ENCODE peak calls at places on chromosomes 1 and 21, in six cellular contexts. N is GM12878, J is stomach, X is HFF-Myc, T is PC-9, D is lower leg skin. A is an unnamed sample.

GRCh38 chr1:245062906-245063305 is 91.9 kb upstream of the KIF26B start:
- DNase-seq in D (no peak), T (no peak), N (no peak), X (no peak), J (no peak), A (no peak)

GRCh38 chr1:59308839-59309238 is 11.9 kb downstream of the FGGY start:
- DNase-seq in N (no peak), X (no peak), D (no peak), J (no peak), T (no peak), A (no peak)

GRCh38 chr1:48333316-48333715 is 110.8 kb downstream of the SLC5A9 start:
- DNase-seq in X (no peak), T (no peak), D (no peak), J (no peak), N (no peak), A (no peak)

GRCh38 chr21:25334046-25334730 is 273.1 kb downstream of the MRPL39 start:
- DNase-seq in D (no peak), N (no peak), J (no peak), T (no peak), X (no peak), A (peak)

GRCh38 chr21:46168659-46169386 is 13.4 kb upstream of the FTCD start:
- DNase-seq in D (no peak), J (no peak), X (no peak), N (no peak), T (no peak), A (no peak)

GRCh38 chr1:167196185-167196584 is 24.5 kb upstream of the POU2F1 start:
- DNase-seq in J (no peak), X (no peak), N (no peak), D (no peak), T (no peak), A (no peak)

GRCh38 chr1:194155962-194156361 is 969.5 kb upstream of the B3GALT2 start:
- DNase-seq in T (no peak), D (no peak), X (no peak), N (no peak), J (no peak), A (no peak)

GRCh38 chr1:108502624-108503023 is 52.5 kb downstream of the NBPF6 start:
- DNase-seq in D (no peak), N (no peak), T (peak), J (no peak), X (no peak), A (peak)

GRCh38 chr21:42013338-42013737 is 3.2 kb upstream of the ZBTB21 start:
- DNase-seq in T (no peak), X (no peak), N (no peak), D (no peak), J (no peak), A (no peak)

GRCh38 chr21:42019101-42019605 is 9.0 kb upstream of the ZBTB21 start:
- DNase-seq in X (no peak), T (no peak), N (no peak), D (no peak), J (peak), A (peak)

GRCh38 chr21:42013901-42014300 is 3.7 kb upstream of the ZBTB21 start:
- DNase-seq in J (no peak), X (no peak), D (no peak), N (no peak), T (no peak), A (no peak)

GRCh38 chr21:42019706-42020105 is 9.5 kb upstream of the ZBTB21 start:
- DNase-seq in X (no peak), N (no peak), J (no peak), D (no peak), T (no peak), A (no peak)

DNA sequence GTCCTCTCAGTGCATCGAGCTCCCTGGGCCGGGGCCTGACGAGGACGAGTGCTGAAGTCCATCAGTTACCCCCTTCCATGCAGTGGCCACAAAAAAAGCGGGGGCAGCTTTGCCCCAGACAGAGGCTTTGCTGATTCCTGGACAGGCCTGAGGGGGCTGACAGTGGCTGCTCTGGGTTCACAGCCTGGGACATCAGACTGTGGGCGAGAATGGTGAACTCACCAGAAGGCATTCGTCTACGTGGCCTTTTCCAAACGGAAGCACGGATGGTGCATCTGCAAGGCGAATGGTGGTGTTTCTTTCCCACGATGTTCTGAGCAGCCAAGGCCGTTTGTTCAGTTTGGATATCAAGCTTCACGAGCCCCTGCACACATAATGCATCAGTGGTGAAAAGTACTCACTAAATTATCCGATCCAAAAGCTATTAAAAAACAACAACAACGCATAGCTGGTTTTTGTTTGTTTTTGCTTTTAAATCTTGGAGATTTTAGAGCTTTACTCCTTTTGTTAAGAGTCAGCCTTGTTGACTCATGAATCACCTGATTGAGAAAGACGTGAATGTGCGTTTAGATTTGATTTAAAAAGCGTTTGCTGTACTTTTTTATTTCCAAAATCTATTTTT is 6.3 kb upstream of the ZBTB21 start:
- DNase-seq in D (no peak), X (no peak), N (no peak), T (no peak), J (no peak), A (no peak)
- H3K4me3 ChIP-seq in D (no peak), X (no peak), N (no peak), T (no peak), J (no peak), A (no peak)

DNA sequence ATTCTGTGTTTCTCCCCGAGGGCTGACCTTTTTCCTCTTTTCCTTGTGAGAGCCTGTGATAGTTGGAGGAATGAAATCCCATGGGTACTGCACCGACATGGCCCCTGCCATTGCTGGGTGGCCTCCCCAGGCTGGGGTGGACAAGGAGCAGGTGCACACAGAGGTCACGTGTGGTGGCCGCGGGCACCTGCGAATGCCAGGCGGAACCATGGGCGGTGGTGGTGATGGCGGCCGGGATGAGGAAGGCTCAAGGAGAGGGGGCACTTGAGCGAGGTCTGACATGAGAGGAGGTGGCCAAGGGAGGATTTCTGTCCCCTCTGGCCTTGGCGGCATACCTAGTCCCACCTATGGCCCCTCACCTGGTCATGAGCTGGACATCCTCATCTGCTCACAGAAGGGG is 69.6 kb downstream of the AJAP1 start:
- DNase-seq in T (no peak), N (no peak), X (no peak), J (no peak), D (no peak), A (no peak)
- TF ChIP-seq CTCF in T (no peak), N (no peak), X (no peak), J (no peak), D (no peak), A (no peak)

GRCh38 chr1:201019321-201019977 is 4.1 kb downstream of the KIF21B start:
- DNase-seq in J (peak), N (peak), D (peak), T (peak), X (no peak), A (peak)
- H3K4me3 ChIP-seq in J (no peak), N (peak), D (no peak), T (no peak), X (no peak), A (no peak)

DNA sequence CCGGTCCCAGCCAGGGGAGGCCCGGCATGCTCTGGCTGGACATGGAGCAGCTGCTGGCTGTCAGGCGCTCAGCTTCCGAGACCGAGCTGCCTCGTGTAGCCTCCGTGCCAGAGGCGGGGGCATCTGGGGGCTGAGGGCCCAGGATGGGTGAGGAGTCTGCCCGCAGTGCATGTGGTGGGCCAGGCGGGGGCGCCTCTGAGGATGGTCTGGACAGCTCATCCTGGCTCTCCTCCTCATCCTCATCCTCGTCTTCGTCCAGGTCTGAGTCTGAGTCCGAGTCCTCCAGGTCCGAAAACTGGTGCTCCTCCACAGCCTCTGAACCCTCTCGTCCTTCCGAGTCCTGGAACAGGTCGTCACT is 28.9 kb upstream of the EDN2 start:
- DNase-seq in X (no peak), J (no peak), T (no peak), N (no peak), D (no peak), A (no peak)
- TF ChIP-seq CTCF in X (peak), J (no peak), T (peak), N (peak), D (no peak), A (peak)

DNA sequence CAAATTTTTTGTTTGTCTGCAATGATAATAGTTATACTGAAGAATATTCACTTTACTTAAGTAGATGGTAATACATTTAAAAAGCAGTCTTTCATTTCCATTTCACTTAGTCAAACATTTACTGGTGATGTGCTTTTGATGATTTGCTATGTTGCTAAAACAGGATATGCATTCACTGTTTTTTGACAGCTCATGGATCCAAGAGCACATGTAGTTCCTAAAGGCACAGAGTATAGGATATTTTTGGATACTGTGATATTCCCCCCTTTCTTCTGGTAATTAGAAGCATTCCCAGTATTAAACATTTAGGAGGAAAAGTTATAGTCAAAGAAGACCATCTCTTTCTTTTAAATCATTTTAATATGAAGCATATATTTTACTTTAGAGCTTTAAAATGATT is 45.9 kb downstream of the RAP1A start:
- DNase-seq in X (no peak), J (no peak), D (no peak), T (no peak), N (no peak), A (no peak)
- H3K4me3 ChIP-seq in X (no peak), J (no peak), D (no peak), T (no peak), N (no peak), A (no peak)

GRCh38 chr21:17506936-17507335 is 5.9 kb upstream of the CXADR start:
- DNase-seq in D (no peak), X (no peak), J (peak), T (no peak), N (no peak), A (no peak)

GRCh38 chr21:17513214-17514123 is 626 bp downstream of the CXADR start:
- DNase-seq in T (no peak), J (peak), N (no peak), D (no peak), X (no peak), A (peak)

GRCh38 chr21:17514124-17514481 is 1.3 kb downstream of the CXADR start:
- DNase-seq in T (peak), J (no peak), D (no peak), X (no peak), N (no peak), A (peak)

GRCh38 chr21:17512245-17513213 is at the start of gene CXADR:
- DNase-seq in T (peak), X (no peak), J (peak), D (peak), N (no peak), A (peak)
- TF ChIP-seq CTCF in T (peak), X (peak), J (peak), D (no peak), N (peak), A (peak)